ENCODE peak calls at places on chromosomes 6 and 20, in four cellular contexts. E is body of pancreas, A is prostate gland, R is esophagus muscularis mucosa. O is an unnamed sample.

GRCh38 chr20:59812286-59813125 is 120.9 kb downstream of the SYCP2 start:
- DNase-seq in E (no peak), A (no peak), R (peak), O (no peak)

GRCh38 chr6:83696674-83697073 is 12.2 kb downstream of the SNAP91 start:
- DNase-seq in A (no peak), E (no peak), R (no peak), O (no peak)

GRCh38 chr20:31819083-31819784 is at the start of gene MYLK2:
- DNase-seq in E (peak), A (no peak), R (no peak), O (peak)

GRCh38 chr20:57959589-57959988 is 249.8 kb upstream of the PMEPA1 start:
- DNase-seq in A (no peak), R (no peak), E (peak), O (no peak)

GRCh38 chr6:6091608-6092002 is 84.9 kb upstream of the NRN1 start:
- DNase-seq in E (no peak), R (no peak), A (no peak), O (no peak)

GRCh38 chr6:119129148-119129967 is 50.9 kb upstream of the FAM184A start:
- DNase-seq in A (peak), R (peak), E (no peak), O (no peak)

GRCh38 chr6:160973311-160973710 is 18.3 kb upstream of the MAP3K4 start:
- DNase-seq in A (no peak), E (no peak), R (peak), O (no peak)

GRCh38 chr6:138509371-138509770 is 10.1 kb upstream of the NHSL1 start:
- DNase-seq in A (peak), E (peak), R (no peak), O (no peak)

GRCh38 chr6:136134751-136135150 is 115.4 kb downstream of the MTFR2 start:
- DNase-seq in R (no peak), E (no peak), A (no peak), O (no peak)

GRCh38 chr6:99746261-99746895 is 139.7 kb downstream of the PRDM13 start:
- DNase-seq in A (peak), R (no peak), E (peak), O (peak)

GRCh38 chr6:45438849-45439406 is 61.2 kb upstream of the SUPT3H start:
- DNase-seq in E (no peak), R (no peak), A (peak), O (no peak)

GRCh38 chr20:16904751-16905150 is 156.6 kb downstream of the OTOR start:
- DNase-seq in R (no peak), E (no peak), A (no peak), O (no peak)

GRCh38 chr6:16635810-16636602 is 125.3 kb downstream of the ATXN1 start:
- DNase-seq in A (peak), R (peak), E (no peak), O (no peak)

GRCh38 chr6:133340557-133340956 is 99.4 kb downstream of the EYA4 start:
- DNase-seq in A (no peak), R (no peak), E (no peak), O (no peak)

GRCh38 chr6:2733324-2733723 is 17.4 kb downstream of the MYLK4 start:
- DNase-seq in R (no peak), E (no peak), A (no peak), O (peak)

GRCh38 chr20:3563548-3564177 is 92.8 kb downstream of the ATRN start:
- DNase-seq in A (no peak), R (no peak), E (peak), O (no peak)

GRCh38 chr6:43489277-43490072 is 12.1 kb downstream of the TJAP1 start:
- DNase-seq in A (no peak), R (no peak), E (no peak), O (no peak)

GRCh38 chr20:25063981-25064380 is 6.0 kb upstream of the ACSS1 start:
- DNase-seq in A (no peak), R (no peak), E (no peak), O (no peak)

GRCh38 chr6:137654365-137654981 is 160.3 kb upstream of the OLIG3 start:
- DNase-seq in R (no peak), A (no peak), E (no peak), O (no peak)

GRCh38 chr6:7742214-7742613 is 16.3 kb downstream of the BMP6 start:
- DNase-seq in E (no peak), A (no peak), R (no peak), O (no peak)

GRCh38 chr6:19501737-19502245 is 335.4 kb upstream of the ID4 start:
- DNase-seq in A (no peak), E (no peak), R (no peak), O (no peak)

GRCh38 chr20:47111576-47111975 is 216.9 kb downstream of the EYA2 start:
- DNase-seq in R (no peak), A (no peak), E (no peak), O (no peak)

GRCh38 chr6:126054802-126055201 is 68.5 kb downstream of the TRMT11 start:
- DNase-seq in E (no peak), R (no peak), A (no peak), O (no peak)

GRCh38 chr6:10662207-10662606 is 32.2 kb downstream of the C6orf52 start:
- DNase-seq in R (no peak), A (no peak), E (no peak), O (no peak)

DNA sequence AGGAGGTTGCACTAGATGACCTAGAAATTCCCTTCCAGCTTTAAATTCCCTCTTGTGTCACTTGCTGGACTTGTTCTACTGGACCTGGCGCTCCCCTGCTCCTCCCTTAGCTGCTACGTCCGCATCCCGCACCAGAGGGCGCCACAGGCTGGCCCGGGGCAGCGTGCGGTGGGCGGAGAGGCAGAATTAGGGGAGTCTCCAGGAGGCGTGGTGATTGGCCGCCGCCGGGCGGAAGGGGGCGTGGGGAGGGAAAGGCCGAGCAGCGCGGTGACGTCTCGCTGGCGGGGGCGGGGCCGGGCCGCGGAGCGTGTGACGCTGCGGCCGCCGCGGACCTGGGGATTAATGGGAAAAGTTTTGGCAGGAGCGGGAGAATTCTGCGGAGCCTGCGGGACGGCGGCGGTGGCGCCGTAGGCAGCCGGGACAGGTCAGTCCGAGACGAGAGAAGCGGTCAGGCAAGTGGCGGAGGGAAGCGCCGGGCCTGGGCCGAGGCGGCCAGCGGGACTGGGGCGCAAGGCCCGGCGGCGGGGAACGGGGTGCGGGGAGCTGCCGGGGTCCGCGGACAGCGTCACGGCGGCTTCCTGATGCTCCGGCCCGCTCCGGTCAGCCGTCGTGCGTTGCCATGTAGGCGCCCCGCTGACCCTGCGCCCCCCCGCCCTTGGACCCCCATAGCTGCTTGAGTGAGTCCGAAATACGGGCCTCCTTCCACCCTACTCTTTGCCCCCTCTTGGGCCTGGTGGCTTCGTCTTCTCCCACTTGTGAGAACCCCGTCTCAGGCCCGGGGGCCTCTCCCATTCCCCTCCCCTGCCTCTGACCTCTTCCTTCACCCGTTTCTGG is at the start of gene PPARD:
- DNase-seq in R (peak), A (peak), E (peak), O (peak)
- TF ChIP-seq POLR2A in R (peak), A (peak), E (peak), O (peak)

GRCh38 chr6:320351-321157 is 28.3 kb downstream of the DUSP22 start:
- DNase-seq in R (no peak), E (peak), A (no peak), O (no peak)
- H3K4me3 ChIP-seq in R (no peak), E (no peak), A (no peak), O (no peak)

DNA sequence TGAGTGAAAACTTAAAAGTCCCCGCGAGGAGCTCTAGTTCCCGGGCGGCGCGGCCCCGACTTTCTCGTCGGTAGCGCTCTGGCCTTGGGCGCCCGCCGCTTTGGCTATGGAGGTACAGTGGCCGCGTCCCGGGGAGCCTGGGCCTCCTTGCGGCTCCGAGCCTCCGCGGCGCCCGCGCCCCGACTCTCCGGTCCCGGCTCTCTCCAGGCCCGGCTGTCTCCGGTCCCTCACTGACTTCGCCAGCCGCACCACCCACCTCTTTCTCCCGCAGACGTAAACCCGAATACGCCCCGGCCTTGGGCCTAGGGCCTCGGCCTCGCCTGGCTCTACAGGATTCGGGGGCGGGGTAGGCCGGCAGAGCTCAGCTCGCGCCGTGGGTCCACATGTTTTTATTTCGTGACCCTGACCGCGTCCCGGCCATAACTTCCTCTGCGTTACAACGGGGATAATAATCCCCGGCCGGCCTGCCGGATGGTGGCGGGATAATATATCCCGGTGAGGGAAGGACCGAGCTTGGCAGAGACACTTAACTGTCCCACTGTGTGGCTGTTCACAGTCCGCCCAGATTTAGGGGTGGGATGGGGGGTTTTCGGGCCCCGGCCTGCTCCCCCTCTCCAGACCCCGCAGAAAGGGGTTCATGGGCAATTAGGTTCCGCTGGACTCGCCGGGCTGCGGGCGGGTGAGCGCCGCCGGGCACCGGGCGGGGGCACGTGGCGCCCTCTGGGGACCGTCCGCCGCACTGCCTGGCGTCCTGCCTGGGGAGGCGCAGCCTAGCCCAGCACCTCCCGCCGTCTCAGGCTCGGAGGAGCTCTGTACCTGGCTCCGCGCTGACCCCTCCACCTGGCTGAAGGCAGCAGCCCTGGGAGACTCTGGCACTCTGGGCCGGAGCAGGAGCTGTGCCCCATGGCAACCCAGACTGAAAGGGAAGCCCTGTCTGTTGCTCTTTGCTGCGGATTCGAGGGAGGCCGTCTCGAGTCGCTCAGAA is 10.1 kb upstream of the TBX18 start:
- DNase-seq in E (peak), A (no peak), R (peak), O (peak)
- TF ChIP-seq POLR2A in E (no peak), A (no peak), R (no peak), O (no peak)

GRCh38 chr6:108946695-108947094 is 98.5 kb downstream of the ARMC2 start:
- DNase-seq in R (no peak), E (no peak), A (no peak), O (no peak)

GRCh38 chr6:108947114-108947854 is 99.1 kb downstream of the ARMC2 start:
- DNase-seq in E (peak), R (peak), A (peak), O (no peak)

GRCh38 chr6:108944058-108944457 is 95.8 kb downstream of the ARMC2 start:
- DNase-seq in R (no peak), A (no peak), E (no peak), O (no peak)

GRCh38 chr6:108944707-108945685 is 96.8 kb downstream of the ARMC2 start:
- DNase-seq in A (peak), R (peak), E (peak), O (peak)

DNA sequence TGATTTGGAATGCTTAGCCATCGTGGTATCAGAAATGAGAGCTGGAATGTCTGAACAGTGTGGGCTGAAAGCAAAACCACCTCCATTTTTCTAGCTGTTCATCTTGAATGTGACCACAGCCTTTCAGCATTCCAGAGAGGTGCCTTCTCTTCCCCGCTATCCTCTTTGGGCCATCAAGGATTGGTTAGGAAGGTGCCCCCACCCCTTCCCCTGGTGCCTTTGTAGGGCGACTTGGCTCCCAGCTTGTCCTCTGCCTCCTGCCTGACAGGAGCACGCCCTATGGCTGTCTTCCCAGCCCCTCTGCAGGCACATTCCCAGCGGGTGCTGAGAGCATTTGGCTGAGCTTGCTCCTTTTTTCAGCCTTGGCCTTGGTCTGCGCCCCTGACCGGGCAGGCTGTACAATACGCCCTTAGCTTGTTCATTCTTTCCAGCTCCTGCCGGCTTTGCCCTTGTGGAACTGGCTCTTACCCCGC is 97.5 kb downstream of the ARMC2 start:
- DNase-seq in R (no peak), E (peak), A (peak), O (peak)
- H3K4me3 ChIP-seq in R (peak), E (no peak), A (no peak), O (peak)

O was measured in gastrocnemius medialis.